ENCODE peak calls at places on chromosomes 3 and 15, in six cellular contexts. N is A549, K is endothelial cell of umbilical vein, G is GM12878, R is HepG2, C is K562. Q is an unnamed sample.

GRCh38 chr3:27216955-27217552 is 152.1 kb downstream of the NEK10 start:
- DNase-seq in K (peak; percentile 15), R (no peak), N (peak; percentile 17), C (no peak), G (no peak), Q (no peak)

GRCh38 chr15:100692259-100692658 is 89.9 kb downstream of the ASB7 start:
- DNase-seq in K (no peak), R (no peak), C (no peak), N (no peak), G (no peak), Q (no peak)

GRCh38 chr3:109050591-109051167 is 67.3 kb downstream of the MORC1 start:
- DNase-seq in R (peak; percentile 3), G (no peak), K (peak; percentile 23), C (peak; percentile 20), N (peak; percentile 56), Q (peak; percentile 43)

GRCh38 chr3:188385295-188385694 is 231.3 kb downstream of the LPP start:
- DNase-seq in R (no peak), K (no peak), N (no peak), G (no peak), C (no peak), Q (peak; percentile 21)

GRCh38 chr3:57864853-57865252 is 108.7 kb downstream of the SLMAP start:
- DNase-seq in K (peak; percentile 47), C (peak; percentile 6), N (peak; percentile 17), G (no peak), R (no peak), Q (peak; percentile 19)

GRCh38 chr15:77621847-77622211 is 10.9 kb downstream of the LINGO1 start:
- DNase-seq in G (no peak), N (no peak), K (no peak), C (no peak), R (no peak), Q (no peak)

GRCh38 chr15:92205255-92205739 is 188.4 kb upstream of the ST8SIA2 start:
- DNase-seq in N (peak; percentile 8), K (no peak), R (peak; percentile 3), G (no peak), C (no peak), Q (no peak)

GRCh38 chr3:43926073-43926472 is 235.3 kb downstream of the ABHD5 start:
- DNase-seq in R (no peak), N (no peak), G (no peak), K (no peak), C (peak; percentile 9), Q (no peak)

GRCh38 chr15:40984406-40984805 is 31.1 kb downstream of the CHAC1 start:
- DNase-seq in R (no peak), C (no peak), G (no peak), N (no peak), K (no peak), Q (no peak)

GRCh38 chr3:75049581-75049980 is 435.1 kb upstream of the CNTN3 start:
- DNase-seq in K (no peak), R (no peak), C (no peak), N (no peak), G (no peak), Q (no peak)
- TF ChIP-seq MYC in K (no peak), R (no peak), C (no peak), N (no peak), G (no peak), Q (no peak)

DNA sequence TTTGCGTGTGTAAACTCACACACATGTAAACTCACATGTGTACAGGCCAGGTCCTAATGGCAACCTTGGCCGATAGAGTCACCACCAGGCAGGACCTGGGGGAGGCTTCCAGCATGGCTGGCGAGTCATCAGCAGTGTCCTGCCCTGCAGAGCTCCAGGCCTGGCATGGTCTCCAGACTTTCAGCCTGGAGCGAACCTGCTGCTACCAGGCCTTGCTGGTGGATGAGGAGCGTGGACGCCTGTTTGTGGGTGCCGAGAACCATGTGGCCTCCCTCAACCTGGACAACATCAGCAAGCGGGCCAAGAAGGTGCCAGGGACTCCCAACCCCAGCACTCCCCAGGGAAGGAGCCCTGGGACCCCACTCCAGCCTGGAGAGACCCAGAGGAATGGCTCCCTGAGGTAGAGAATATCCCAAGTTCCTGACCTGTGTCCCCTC is 1.0 kb downstream of the SEMA3B start:
- DNase-seq in R (no peak), K (no peak), G (no peak), N (no peak), C (no peak), Q (peak; percentile 32)
- H3K4me3 ChIP-seq in R (peak overlapping the region; percentile 88), K (no peak overlapping the region), G (no peak overlapping the region), N (peak overlapping the region; percentile 42), C (no peak overlapping the region), Q (no peak overlapping the region)

GRCh38 chr15:75902129-75902557 is 1.5 kb upstream of the FBXO22 start:
- DNase-seq in R (no peak), N (no peak), K (no peak), C (peak; percentile 86), G (no peak), Q (no peak)

GRCh38 chr15:75900577-75900976 is 3.1 kb upstream of the FBXO22 start:
- DNase-seq in C (no peak), K (no peak), R (no peak), N (no peak), G (no peak), Q (no peak)

GRCh38 chr15:75903331-75904240 is at the start of gene FBXO22:
- DNase-seq in N (peak; percentile 96), K (peak; percentile 90), R (peak; percentile 82), C (peak; percentile 96), G (peak; percentile 68), Q (peak; percentile 96)

GRCh38 chr15:75905231-75905630 is 1.6 kb downstream of the FBXO22 start:
- DNase-seq in C (no peak), G (no peak), R (no peak), K (no peak), N (no peak), Q (no peak)

DNA sequence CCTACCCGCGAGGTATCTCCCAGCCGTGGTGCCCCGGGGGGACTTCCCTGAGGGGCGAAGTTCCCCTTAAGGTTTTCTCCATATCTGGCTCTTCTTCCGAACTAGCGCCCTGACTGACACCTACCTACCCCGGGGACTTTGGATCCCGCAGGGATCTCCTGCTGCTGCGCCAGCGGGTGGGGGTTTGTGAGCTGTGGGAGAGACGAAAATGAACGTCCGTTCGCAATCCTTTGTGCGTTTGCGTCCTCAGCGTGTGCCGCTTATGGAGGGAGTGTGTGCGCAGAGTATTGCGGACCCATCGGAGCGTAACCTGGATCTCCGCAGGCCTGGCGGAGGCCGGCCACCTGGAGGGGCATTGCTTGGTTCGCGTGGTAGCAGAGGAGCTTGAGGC is 558 bp downstream of the FBXO22 start:
- DNase-seq in G (no peak), K (peak; percentile 56), N (peak; percentile 59), C (peak; percentile 57), R (peak; percentile 43), Q (peak; percentile 75)
- TF ChIP-seq MYC in G (peak; percentile 7), K (no peak), N (no peak), C (no peak), R (no peak), Q (peak; percentile 29)

GRCh38 chr3:40455328-40455727 is 1.8 kb upstream of the RPL14 start:
- DNase-seq in C (no peak), R (no peak), N (no peak), K (no peak), G (no peak), Q (no peak)

GRCh38 chr3:40453933-40454332 is 3.2 kb upstream of the RPL14 start:
- DNase-seq in K (no peak), C (no peak), G (no peak), R (no peak), N (no peak), Q (no peak)

GRCh38 chr3:40458473-40458872 is 1.3 kb downstream of the RPL14 start:
- DNase-seq in C (no peak), G (no peak), R (no peak), K (no peak), N (no peak), Q (no peak)

GRCh38 chr3:40456940-40457823 is at the start of gene RPL14:
- DNase-seq in K (peak; percentile 97), N (peak; percentile 95), G (peak; percentile 84), C (peak; percentile 99), R (peak; percentile 90), Q (peak; percentile 96)

GRCh38 chr3:40456279-40456939 is 730 bp upstream of the RPL14 start:
- DNase-seq in G (no peak), C (no peak), N (no peak), R (no peak), K (no peak), Q (no peak)
- H3K4me3 ChIP-seq in G (peak overlapping the region; percentile 93), C (peak overlapping the region; percentile 73), N (peak overlapping the region; percentile 93), R (peak overlapping the region; percentile 84), K (peak overlapping the region; percentile 77), Q (peak overlapping the region; percentile 100)

GRCh38 chr3:98343647-98344507 is 9.8 kb upstream of the OR5K4 start:
- DNase-seq in G (no peak), C (peak; percentile 63), N (peak; percentile 53), R (peak; percentile 62), K (peak; percentile 42), Q (peak; percentile 61)
- TF ChIP-seq MYC in G (no peak), C (no peak), N (no peak), R (no peak), K (no peak), Q (no peak)

DNA sequence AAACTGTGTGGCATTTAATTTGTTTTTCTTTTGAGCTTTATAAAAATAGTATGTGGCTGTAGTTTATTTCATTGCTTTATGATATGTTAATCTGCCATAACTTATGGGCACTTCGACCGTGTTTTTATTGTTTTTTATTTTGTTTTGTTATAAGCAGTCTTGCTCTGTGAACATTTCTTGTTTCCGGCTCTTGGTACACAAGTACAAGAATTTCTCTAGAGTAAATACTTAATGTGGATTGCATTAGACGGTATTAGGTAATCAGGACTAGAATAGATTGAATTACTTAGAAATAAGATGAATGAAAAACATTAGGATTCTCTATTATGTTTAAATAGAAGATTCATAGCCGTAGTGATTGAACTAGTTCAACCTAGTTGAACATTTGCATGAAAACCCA is 2.1 kb downstream of the ZFAND6 start:
- DNase-seq in K (no peak), N (no peak), R (peak; percentile 10), C (no peak), G (no peak), Q (no peak)
- H3K4me3 ChIP-seq in K (no peak overlapping the region), N (peak overlapping the region; percentile 80), R (peak overlapping the region; percentile 59), C (peak overlapping the region; percentile 85), G (peak overlapping the region; percentile 98), Q (peak overlapping the region; percentile 93)

GRCh38 chr15:67109141-67110034 is 44.0 kb downstream of the SMAD3 start:
- DNase-seq in R (peak; percentile 61), G (no peak), K (peak; percentile 94), N (peak; percentile 98), C (no peak), Q (peak; percentile 89)
- TF ChIP-seq MYC in R (no peak), G (no peak), K (peak; percentile 56), N (peak; percentile 59), C (no peak), Q (peak; percentile 48)

GRCh38 chr3:9903238-9903624 is 583 bp downstream of the IL17RE start:
- DNase-seq in K (peak; percentile 41), G (no peak), C (no peak), N (no peak), R (no peak), Q (peak; percentile 45)
- H3K4me3 ChIP-seq in K (no peak overlapping the region), G (no peak overlapping the region), C (no peak overlapping the region), N (no peak overlapping the region), R (peak overlapping the region; percentile 76), Q (peak overlapping the region; percentile 82)

Q was measured in NB4.